ENCODE peak calls at places on chromosomes 16 and 17, in five cellular contexts. R is effector CD4-positive, alpha-beta T cell; F is HL-60; X is GM12892; E is gastrocnemius medialis. M is an unnamed sample.

GRCh38 chr17:65633146-65633881 is 71.9 kb upstream of the AXIN2 start:
- DNase-seq in E (no peak), F (no peak), X (no peak), R (no peak), M (no peak)

GRCh38 chr17:70355185-70355584 is 185.9 kb downstream of the KCNJ2 start:
- DNase-seq in X (no peak), R (no peak), F (no peak), E (no peak), M (no peak)

GRCh38 chr17:51813166-51813783 is 345.2 kb downstream of the CA10 start:
- DNase-seq in X (no peak), R (no peak), F (no peak), E (no peak), M (no peak)

GRCh38 chr16:67346328-67346727 is 19.7 kb downstream of the LRRC36 start:
- DNase-seq in E (no peak), X (no peak), F (no peak), R (no peak), M (no peak)

GRCh38 chr17:80361495-80362220 is 53.3 kb upstream of the ENDOV start:
- DNase-seq in F (no peak), X (no peak), E (no peak), R (no peak), M (no peak)

GRCh38 chr17:47967607-47968252 is 3.2 kb upstream of the CDK5RAP3 start:
- DNase-seq in X (no peak), R (no peak), E (no peak), F (no peak), M (no peak)

GRCh38 chr17:72661093-72661944 is 431.2 kb downstream of the SLC39A11 start:
- DNase-seq in F (no peak), X (no peak), E (no peak), R (no peak), M (no peak)

GRCh38 chr17:31758646-31759045 is 100.4 kb downstream of the COPRS start:
- DNase-seq in E (no peak), X (no peak), F (no peak), R (no peak), M (no peak)

GRCh38 chr17:80512233-80512632 is 32.4 kb upstream of the RPTOR start:
- DNase-seq in X (no peak), E (no peak), F (no peak), R (no peak), M (no peak)